ENCODE peak calls at places on chromosome 3, in five cellular contexts. S is HepG2, I is ovary, H is body of pancreas, T is esophagus muscularis mucosa. M is an unnamed sample.
A peak's percentile ranks its signal among the peaks of the same experiment; 100 is the strongest.

GRCh38 chr3:77799280-77799679 is 759.4 kb downstream of the ROBO2 start:
- DNase-seq in S (no peak), I (no peak), H (no peak), T (no peak), M (no peak)

GRCh38 chr3:45226206-45226915 is at the start of gene TMEM158:
- DNase-seq in S (peak; percentile 30), I (peak; percentile 74), H (peak; percentile 81), T (no peak), M (peak; percentile 80)

GRCh38 chr3:133991209-133991608 is 38.5 kb downstream of the SLCO2A1 start:
- DNase-seq in S (no peak), I (no peak), H (no peak), T (no peak), M (no peak)

GRCh38 chr3:149845570-149846244 is 32.7 kb downstream of the RNF13 start:
- DNase-seq in S (peak; percentile 53), I (no peak), H (no peak), T (no peak), M (no peak)

GRCh38 chr3:65231544-65231943 is 543.7 kb upstream of the ADAMTS9 start:
- DNase-seq in S (no peak), I (no peak), H (no peak), T (no peak), M (no peak)

GRCh38 chr3:101311676-101312075 is 8.7 kb downstream of the IMPG2 start:
- DNase-seq in S (no peak), I (no peak), H (no peak), T (no peak), M (no peak)

GRCh38 chr3:188594137-188594536 is 440.2 kb downstream of the LPP start:
- DNase-seq in S (no peak), I (no peak), H (no peak), T (no peak), M (no peak)

GRCh38 chr3:152466784-152467183 is 198.1 kb downstream of the MBNL1 start:
- DNase-seq in S (peak; percentile 51), I (no peak), H (no peak), T (no peak), M (no peak)

GRCh38 chr3:75295013-75295412 is 369.1 kb upstream of the FRG2C start:
- DNase-seq in S (no peak), I (no peak), H (peak; percentile 15), T (peak; percentile 29), M (no peak)

GRCh38 chr3:100185847-100186246 is 71.5 kb upstream of the FILIP1L start:
- DNase-seq in S (no peak), I (no peak), H (no peak), T (no peak), M (no peak)

GRCh38 chr3:44932271-44932670 is 43.7 kb downstream of the ZDHHC3 start:
- DNase-seq in S (no peak), I (no peak), H (no peak), T (no peak), M (no peak)

GRCh38 chr3:53483821-53484220 is 10.6 kb upstream of the CACNA1D start:
- DNase-seq in S (no peak), I (no peak), H (no peak), T (no peak), M (no peak)

GRCh38 chr3:47370887-47371697 is 9.7 kb upstream of the PTPN23 start:
- DNase-seq in S (no peak), I (no peak), H (no peak), T (no peak), M (no peak)

GRCh38 chr3:67940200-67940952 is 286.0 kb upstream of the SUCLG2 start:
- DNase-seq in S (no peak), I (no peak), H (peak; percentile 61), T (no peak), M (no peak)

GRCh38 chr3:128491900-128492352 is 1.1 kb downstream of the GATA2 start:
- DNase-seq in S (no peak), I (no peak), H (no peak), T (no peak), M (no peak)

DNA sequence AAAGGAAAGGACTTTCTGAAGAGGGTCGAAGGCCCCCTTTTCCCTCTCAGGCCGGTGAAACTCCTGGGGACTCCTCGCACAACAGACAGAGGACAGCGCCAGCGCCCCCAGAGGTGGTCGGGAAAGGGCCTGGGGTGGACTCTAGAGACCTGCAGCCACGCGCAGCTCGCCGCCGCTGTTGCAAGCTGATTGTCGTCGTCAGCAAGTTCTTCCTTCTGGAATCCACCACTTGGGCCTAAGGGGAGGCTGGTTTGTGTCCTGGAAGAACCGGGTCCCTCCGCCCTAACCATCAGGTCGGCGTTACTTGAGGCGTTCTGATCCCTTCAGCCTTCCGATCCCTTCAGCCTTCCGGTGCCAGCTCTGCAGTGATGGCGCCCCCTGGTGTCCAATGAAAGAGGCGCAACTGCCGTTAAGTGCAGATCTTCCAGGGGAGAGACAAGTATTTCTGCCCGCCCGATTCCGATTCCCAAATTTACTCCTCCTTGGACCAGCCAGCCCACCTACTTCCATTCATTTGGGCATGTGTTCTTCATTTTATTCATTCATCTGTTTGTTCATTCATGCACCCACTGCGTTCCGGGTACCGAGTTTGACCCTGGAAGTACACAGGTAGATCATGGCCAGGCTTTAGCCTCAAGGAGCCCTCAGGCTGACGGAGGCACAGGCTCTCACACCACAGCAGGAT is 77.2 kb upstream of the SLC6A11 start:
- DNase-seq in S (peak; percentile 38), I (peak; percentile 40), H (peak; percentile 71), T (peak; percentile 95), M (peak; percentile 71)
- H3K4me3 ChIP-seq in S (peak overlapping the region; percentile 51), I (peak overlapping the region; percentile 7), H (no peak overlapping the region), T (peak overlapping the region; percentile 21), M (no peak overlapping the region)

GRCh38 chr3:184811999-184812844 is at the start of gene VPS8:
- DNase-seq in S (peak; percentile 89), I (peak; percentile 94), H (peak; percentile 96), T (peak; percentile 98), M (peak; percentile 98)
- TF ChIP-seq POLR2A in S (peak; percentile 88), I (peak; percentile 44), H (peak; percentile 47), T (peak; percentile 76), M (no peak)

GRCh38 chr3:81244196-81244595 is 517.2 kb downstream of the GBE1 start:
- DNase-seq in S (no peak), I (no peak), H (no peak), T (no peak), M (no peak)

GRCh38 chr3:81249540-81250029 is 511.9 kb downstream of the GBE1 start:
- DNase-seq in S (peak; percentile 97), I (no peak), H (no peak), T (no peak), M (no peak)

GRCh38 chr3:81242871-81243270 is 518.6 kb downstream of the GBE1 start:
- DNase-seq in S (peak; percentile 3), I (no peak), H (no peak), T (no peak), M (no peak)

GRCh38 chr3:81245043-81245442 is 516.4 kb downstream of the GBE1 start:
- DNase-seq in S (no peak), I (no peak), H (no peak), T (no peak), M (no peak)

GRCh38 chr3:81245505-81245904 is 515.9 kb downstream of the GBE1 start:
- DNase-seq in S (no peak), I (no peak), H (no peak), T (no peak), M (no peak)
- H3K4me1 ChIP-seq in S (peaks cover 20% of the 10 kb centered on the region), I (no peaks in the 10 kb centered on the region), H (no peaks in the 10 kb centered on the region), T (peaks cover 8% of the 10 kb centered on the region), M (no peaks in the 10 kb centered on the region)

DNA sequence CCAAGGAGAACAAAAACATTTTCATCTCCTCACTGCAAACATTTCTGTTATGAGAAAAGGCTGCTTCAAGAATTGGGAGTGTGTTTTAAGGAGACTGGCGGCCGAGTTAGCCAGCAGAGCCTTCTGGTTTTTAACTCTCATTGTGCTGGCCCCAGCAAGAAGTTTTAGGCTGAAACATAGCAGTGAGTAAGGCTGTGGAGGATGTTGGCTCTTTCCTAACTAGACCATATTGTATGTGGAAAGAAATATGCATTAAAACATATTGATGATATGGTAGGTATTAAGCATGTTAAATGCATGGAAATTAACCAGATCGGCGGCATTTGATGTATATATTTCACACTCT is 90.7 kb downstream of the TIGIT start:
- DNase-seq in S (no peak), I (no peak), H (no peak), T (no peak), M (no peak)
- H3K4me3 ChIP-seq in S (no peak overlapping the region), I (peak overlapping the region; percentile 42), H (no peak overlapping the region), T (peak overlapping the region; percentile 53), M (no peak overlapping the region)

GRCh38 chr3:114213669-114214541 is 23.5 kb downstream of the ZNF80 start:
- DNase-seq in S (no peak), I (no peak), H (peak; percentile 8), T (no peak), M (peak; percentile 27)
- TF ChIP-seq POLR2A in S (no peak), I (no peak), H (no peak), T (no peak), M (no peak)

DNA sequence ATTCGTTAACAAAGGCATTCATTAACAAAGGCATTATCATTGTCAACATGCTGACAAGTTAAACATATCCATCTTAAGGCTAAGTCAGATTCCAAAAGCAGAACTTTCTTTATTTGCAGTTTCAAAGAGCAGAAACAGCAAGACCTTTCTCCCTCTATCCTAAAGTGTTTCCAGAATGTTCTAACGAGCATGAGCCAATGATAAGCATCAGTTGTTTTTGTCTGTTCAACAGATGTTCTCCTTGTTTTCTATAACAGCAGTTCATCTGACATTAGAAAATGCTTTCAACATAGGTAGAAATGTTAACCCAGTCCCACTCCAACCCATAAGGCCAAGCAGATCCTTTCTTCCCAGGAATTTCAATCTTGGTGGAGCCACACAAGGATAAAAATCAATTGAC is 77.6 kb upstream of the POMGNT2 start:
- DNase-seq in S (no peak), I (no peak), H (no peak), T (no peak), M (no peak)
- H3K4me1 ChIP-seq in S (peaks cover 54% of the 10 kb centered on the region), I (peaks cover 3% of the 10 kb centered on the region), H (peaks cover 30% of the 10 kb centered on the region), T (peaks cover 20% of the 10 kb centered on the region), M (peaks cover 12% of the 10 kb centered on the region)

DNA sequence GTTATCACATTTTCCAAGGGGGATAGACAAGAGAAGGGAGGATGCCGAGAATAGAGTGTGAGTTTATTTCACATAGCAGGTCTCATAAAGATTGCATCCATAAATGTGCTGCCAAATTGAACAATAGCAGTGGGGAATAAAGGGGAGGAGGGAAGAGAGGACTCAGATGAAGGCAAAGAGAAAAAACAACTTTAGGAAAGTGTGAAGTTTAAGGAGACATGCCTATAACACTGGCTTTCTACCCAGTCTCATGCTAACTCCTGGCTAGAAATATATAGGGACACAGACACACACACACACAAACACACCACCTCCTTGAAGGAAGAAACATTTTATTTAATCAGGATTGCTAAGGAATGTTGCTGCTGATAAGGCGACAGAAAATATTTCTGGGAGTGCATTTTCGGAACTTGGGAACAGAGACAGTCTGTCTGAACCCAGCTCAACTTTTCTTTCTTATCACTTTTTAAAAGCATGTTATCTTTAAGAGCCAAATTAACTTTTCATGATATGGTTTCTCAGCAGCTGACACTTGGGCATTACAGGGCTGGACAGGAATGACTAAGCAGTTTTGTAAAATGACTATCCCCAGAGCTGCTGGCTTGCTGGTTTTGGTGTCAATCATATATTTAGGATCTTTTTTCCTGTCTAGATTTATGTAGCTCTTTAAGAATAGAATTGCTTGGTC is 402.6 kb downstream of the RBMS3 start:
- DNase-seq in S (no peak), I (no peak), H (no peak), T (no peak), M (no peak)
- H3K4me3 ChIP-seq in S (no peak overlapping the region), I (no peak overlapping the region), H (no peak overlapping the region), T (no peak overlapping the region), M (no peak overlapping the region)